ENCODE peak calls at places on chromosome 17, in five cellular contexts. O is activated effector memory CD4-positive, alpha-beta T cell treated with Interleukin-2 at 50 U/mL for 16 hours; U is GM20000; E is NCI-H2029 treated with DMSO at 0.1 percent for 48 hours; C is NCI-H1105. Q is an unnamed sample.

GRCh38 chr17:1058423-1059130 is 61.6 kb downstream of the TIMM22 start:
- DNase-seq in O (peak), U (no peak), E (no peak), C (no peak), Q (peak)

GRCh38 chr17:57092779-57093178 is 7.7 kb downstream of the AKAP1 start:
- DNase-seq in O (no peak), U (no peak), E (no peak), C (no peak), Q (no peak)

GRCh38 chr17:78032166-78032565 is 73.7 kb downstream of the TNRC6C start:
- DNase-seq in O (no peak), U (no peak), E (no peak), C (no peak), Q (no peak)

GRCh38 chr17:3976675-3977171 is 12.5 kb upstream of the ATP2A3 start:
- DNase-seq in O (no peak), U (no peak), E (peak), C (no peak), Q (no peak)

GRCh38 chr17:45312477-45313418 is 4.1 kb downstream of the MAP3K14 start:
- DNase-seq in O (no peak), U (no peak), E (no peak), C (no peak), Q (no peak)

GRCh38 chr17:4895676-4896331 is 3.5 kb upstream of the C17orf107 start:
- DNase-seq in O (no peak), U (no peak), E (no peak), C (no peak), Q (no peak)

GRCh38 chr17:36675786-36676185 is 74.4 kb downstream of the MRM1 start:
- DNase-seq in O (no peak), U (no peak), E (no peak), C (no peak), Q (no peak)

GRCh38 chr17:64103751-64104364 is 26.1 kb downstream of the ERN1 start:
- DNase-seq in O (no peak), U (no peak), E (no peak), C (no peak), Q (no peak)

GRCh38 chr17:58702708-58703107 is 10.3 kb downstream of the RAD51C start:
- DNase-seq in O (no peak), U (no peak), E (no peak), C (no peak), Q (no peak)

GRCh38 chr17:17749921-17750320 is 68.7 kb downstream of the RAI1 start:
- DNase-seq in O (peak), U (peak), E (no peak), C (no peak), Q (no peak)

GRCh38 chr17:43316522-43317142 is 82.2 kb upstream of the ARL4D start:
- DNase-seq in O (no peak), U (peak), E (no peak), C (no peak), Q (no peak)

GRCh38 chr17:7816926-7817642 is 16.9 kb upstream of the KDM6B start:
- DNase-seq in O (no peak), U (no peak), E (no peak), C (no peak), Q (no peak)

GRCh38 chr17:78797691-78798585 is 15.9 kb upstream of the CYTH1 start:
- DNase-seq in O (no peak), U (no peak), E (no peak), C (no peak), Q (no peak)

GRCh38 chr17:7508846-7509245 is 24.7 kb downstream of the POLR2A start:
- DNase-seq in O (no peak), U (no peak), E (no peak), C (no peak), Q (no peak)

GRCh38 chr17:39920218-39921210 is 2.1 kb upstream of the GSDMB start:
- DNase-seq in O (peak), U (peak), E (no peak), C (no peak), Q (no peak)

GRCh38 chr17:44383363-44383762 is 6.1 kb downstream of the ITGA2B start:
- DNase-seq in O (no peak), U (no peak), E (no peak), C (no peak), Q (no peak)

GRCh38 chr17:31404028-31404949 is 12.8 kb downstream of the RAB11FIP4 start:
- DNase-seq in O (no peak), U (no peak), E (no peak), C (no peak), Q (no peak)

GRCh38 chr17:27792095-27792494 is 8.2 kb downstream of the NOS2 start:
- DNase-seq in O (no peak), U (no peak), E (no peak), C (no peak), Q (no peak)

GRCh38 chr17:76681222-76682137 is 29.3 kb downstream of the MXRA7 start:
- DNase-seq in O (peak), U (peak), E (peak), C (no peak), Q (peak)

GRCh38 chr17:57523926-57524634 is 221.0 kb downstream of the CCDC182 start:
- DNase-seq in O (no peak), U (no peak), E (no peak), C (peak), Q (no peak)

GRCh38 chr17:73798111-73798748 is 154.0 kb upstream of the SDK2 start:
- DNase-seq in O (no peak), U (no peak), E (peak), C (no peak), Q (no peak)

GRCh38 chr17:31392002-31392855 is 754 bp downstream of the RAB11FIP4 start:
- DNase-seq in O (no peak), U (no peak), E (no peak), C (no peak), Q (no peak)

GRCh38 chr17:64354396-64354795 is 36.3 kb downstream of the PECAM1 start:
- DNase-seq in O (no peak), U (no peak), E (no peak), C (no peak), Q (no peak)

GRCh38 chr17:3907483-3908216 is 8.6 kb downstream of the P2RX1 start:
- DNase-seq in O (no peak), U (no peak), E (no peak), C (no peak), Q (no peak)

GRCh38 chr17:57692770-57693169 is 52.3 kb downstream of the CCDC182 start:
- DNase-seq in O (no peak), U (no peak), E (no peak), C (no peak), Q (no peak)

GRCh38 chr17:63309021-63309420 is 137.1 kb downstream of the CYB561 start:
- DNase-seq in O (no peak), U (no peak), E (no peak), C (no peak), Q (no peak)

GRCh38 chr17:29565643-29566472 is 979 bp downstream of the ABHD15 start:
- DNase-seq in O (peak), U (peak), E (peak), C (peak), Q (peak)

GRCh38 chr17:66807182-66807581 is 27.7 kb upstream of the CACNG5 start:
- DNase-seq in O (no peak), U (no peak), E (peak), C (peak), Q (no peak)

GRCh38 chr17:63613663-63614062 is 8.6 kb upstream of the MAP3K3 start:
- DNase-seq in O (no peak), U (no peak), E (no peak), C (no peak), Q (no peak)

GRCh38 chr17:80791758-80792284 is 199.8 kb upstream of the CHMP6 start:
- DNase-seq in O (peak), U (no peak), E (no peak), C (no peak), Q (peak)

GRCh38 chr17:28347261-28347891 is 10.0 kb downstream of the POLDIP2 start:
- DNase-seq in O (no peak), U (no peak), E (no peak), C (no peak), Q (no peak)

GRCh38 chr17:10357768-10358167 is 15.0 kb downstream of the MYH13 start:
- DNase-seq in O (no peak), U (peak), E (no peak), C (no peak), Q (peak)

GRCh38 chr17:4476017-4476416 is 22.7 kb upstream of the SPNS2 start:
- DNase-seq in O (no peak), U (no peak), E (no peak), C (no peak), Q (no peak)

GRCh38 chr17:80969030-80969673 is 22.5 kb upstream of the CHMP6 start:
- DNase-seq in O (no peak), U (no peak), E (no peak), C (no peak), Q (no peak)

GRCh38 chr17:28896884-28897768 is at the start of gene FLOT2:
- DNase-seq in O (peak), U (peak), E (no peak), C (peak), Q (peak)

GRCh38 chr17:57295526-57296023 is 39.3 kb downstream of the MSI2 start:
- DNase-seq in O (no peak), U (no peak), E (peak), C (no peak), Q (no peak)

GRCh38 chr17:55833311-55833710 is 82.5 kb downstream of the PCTP start:
- DNase-seq in O (no peak), U (no peak), E (no peak), C (no peak), Q (no peak)